ENCODE peak calls at places on chromosomes 5 and 9, in four cellular contexts. K is lower leg skin, Z is astrocyte of the spinal cord, G is heart right ventricle. L is an unnamed sample.
A peak's percentile ranks its signal among the peaks of the same experiment; 100 is the strongest.

GRCh38 chr5:140242890-140243585 is 59.9 kb downstream of the PFDN1 start:
- DNase-seq in G (no peak), K (no peak), Z (no peak), L (no peak)

GRCh38 chr9:114990901-114991300 is 60.5 kb upstream of the TNFSF8 start:
- DNase-seq in K (no peak), G (no peak), Z (no peak), L (no peak)

GRCh38 chr5:150163035-150163434 is 3.5 kb upstream of the CDX1 start:
- DNase-seq in Z (no peak), G (no peak), K (no peak), L (no peak)

GRCh38 chr9:113274474-113275146 is 762 bp downstream of the CDC26 start:
- DNase-seq in G (no peak), K (no peak), Z (peak; percentile 67), L (peak; percentile 61)

GRCh38 chr9:120186276-120186675 is 393.7 kb downstream of the CDK5RAP2 start:
- DNase-seq in K (no peak), Z (no peak), G (no peak), L (no peak)

GRCh38 chr5:61802456-61802855 is 470.4 kb downstream of the ZSWIM6 start:
- DNase-seq in Z (no peak), K (no peak), G (no peak), L (no peak)

GRCh38 chr9:76912631-76913275 is 6.8 kb upstream of the PRUNE2 start:
- DNase-seq in Z (peak; percentile 82), G (no peak), K (no peak), L (peak; percentile 12)

GRCh38 chr5:166726406-166726805 is 1565.0 kb upstream of the WWC1 start:
- DNase-seq in K (no peak), Z (no peak), G (no peak), L (no peak)

GRCh38 chr5:10286552-10287227 is 21.0 kb downstream of the CMBL start:
- DNase-seq in K (no peak), Z (no peak), G (no peak), L (no peak)

GRCh38 chr5:38938424-38938823 is 92.6 kb downstream of the OSMR start:
- DNase-seq in Z (peak; percentile 51), K (no peak), G (no peak), L (no peak)

GRCh38 chr5:24491482-24491881 is 153.3 kb downstream of the CDH10 start:
- DNase-seq in Z (no peak), K (no peak), G (no peak), L (no peak)

GRCh38 chr5:119275873-119276214 is 80.0 kb upstream of the TNFAIP8 start:
- DNase-seq in Z (no peak), K (no peak), G (no peak), L (peak; percentile 57)

GRCh38 chr5:102223542-102224444 is 72.3 kb downstream of the SLCO4C1 start:
- DNase-seq in G (no peak), K (no peak), Z (peak; percentile 52), L (peak; percentile 2)

GRCh38 chr9:26331223-26331622 is 561.4 kb downstream of the CAAP1 start:
- DNase-seq in Z (peak; percentile 35), G (no peak), K (no peak), L (no peak)

GRCh38 chr5:148443998-148444397 is 60.2 kb downstream of the FBXO38 start:
- DNase-seq in K (no peak), G (no peak), Z (peak; percentile 77), L (peak; percentile 59)

GRCh38 chr5:132500931-132501628 is 10.5 kb upstream of the IRF1 start:
- DNase-seq in Z (peak; percentile 53), K (peak; percentile 90), G (peak; percentile 55), L (peak; percentile 63)

GRCh38 chr5:102789469-102789868 is 34.4 kb downstream of the PAM start:
- DNase-seq in Z (no peak), G (no peak), K (no peak), L (no peak)

GRCh38 chr5:4205408-4205807 is 609.8 kb downstream of the IRX1 start:
- DNase-seq in Z (no peak), G (no peak), K (no peak), L (no peak)

GRCh38 chr5:142621227-142621626 is 64.7 kb downstream of the FGF1 start:
- DNase-seq in K (no peak), Z (peak; percentile 58), G (no peak), L (no peak)

GRCh38 chr5:72760259-72760658 is 56.2 kb upstream of the TNPO1 start:
- DNase-seq in K (no peak), Z (peak; percentile 15), G (no peak), L (no peak)

GRCh38 chr9:73565026-73565425 is 413.4 kb downstream of the ANXA1 start:
- DNase-seq in Z (peak; percentile 79), G (no peak), K (no peak), L (no peak)

GRCh38 chr9:121781701-121782464 is 130.4 kb downstream of the DAB2IP start:
- DNase-seq in Z (no peak), G (no peak), K (peak; percentile 78), L (no peak)

GRCh38 chr5:106086352-106086751 is 1584.4 kb downstream of the EFNA5 start:
- DNase-seq in Z (no peak), G (no peak), K (no peak), L (no peak)

GRCh38 chr5:119377066-119377465 is 21.2 kb downstream of the TNFAIP8 start:
- DNase-seq in G (no peak), K (no peak), Z (no peak), L (no peak)

GRCh38 chr9:98117984-98118639 is 910 bp downstream of the TRIM14 start:
- DNase-seq in G (no peak), Z (no peak), K (no peak), L (peak; percentile 77)

GRCh38 chr5:76269259-76269958 is 133.7 kb upstream of the IQGAP2 start:
- DNase-seq in G (no peak), K (no peak), Z (no peak), L (no peak)

GRCh38 chr9:101736723-101737122 is 1.7 kb downstream of the GRIN3A start:
- DNase-seq in K (no peak), Z (no peak), G (peak; percentile 19), L (no peak)

GRCh38 chr9:110559869-110560268 is 19.7 kb downstream of the SVEP1 start:
- DNase-seq in G (no peak), K (no peak), Z (no peak), L (no peak)

GRCh38 chr9:33964369-33964768 is 84.3 kb downstream of the UBAP2 start:
- DNase-seq in K (no peak), G (no peak), Z (no peak), L (no peak)

GRCh38 chr9:277595-278330 is 63.1 kb downstream of the DOCK8 start:
- DNase-seq in K (no peak), Z (no peak), G (no peak), L (no peak)

GRCh38 chr9:114169940-114170791 is 14.8 kb downstream of the COL27A1 start:
- DNase-seq in K (no peak), G (no peak), Z (peak; percentile 70), L (no peak)

GRCh38 chr9:87307810-87308209 is 189.9 kb upstream of the DAPK1 start:
- DNase-seq in K (no peak), G (no peak), Z (no peak), L (no peak)

GRCh38 chr9:3830296-3830695 is 304.5 kb upstream of the RFX3 start:
- DNase-seq in Z (no peak), G (no peak), K (no peak), L (no peak)

GRCh38 chr9:124783830-124784229 is 6.9 kb downstream of the OLFML2A start:
- DNase-seq in G (no peak), K (no peak), Z (no peak), L (no peak)

GRCh38 chr9:6894135-6894534 is 136.4 kb downstream of the KDM4C start:
- DNase-seq in G (no peak), Z (no peak), K (no peak), L (no peak)

DNA sequence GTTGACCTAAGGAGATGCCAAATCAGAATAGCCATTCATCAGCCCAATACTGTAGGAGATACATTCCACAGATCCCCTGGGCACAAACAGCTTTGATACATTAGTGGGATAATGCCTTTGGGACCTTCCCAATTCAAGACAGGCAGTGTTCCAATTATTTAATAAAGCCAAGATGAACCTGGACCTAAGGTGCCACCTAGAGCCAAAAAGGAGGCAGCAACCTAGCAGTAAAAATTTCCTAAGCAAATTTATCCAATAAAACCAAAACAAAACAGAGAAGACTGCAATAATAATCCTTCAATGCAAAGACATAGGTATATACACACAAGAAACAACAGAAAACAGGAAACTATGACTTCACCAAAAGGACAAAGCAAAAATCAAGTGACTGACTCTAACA is 253.0 kb downstream of the HINT1 start:
- DNase-seq in G (no peak), Z (no peak), K (no peak), L (no peak)
- TF ChIP-seq CTCF in G (no peak), Z (peak; percentile 2), K (no peak), L (no peak)

DNA sequence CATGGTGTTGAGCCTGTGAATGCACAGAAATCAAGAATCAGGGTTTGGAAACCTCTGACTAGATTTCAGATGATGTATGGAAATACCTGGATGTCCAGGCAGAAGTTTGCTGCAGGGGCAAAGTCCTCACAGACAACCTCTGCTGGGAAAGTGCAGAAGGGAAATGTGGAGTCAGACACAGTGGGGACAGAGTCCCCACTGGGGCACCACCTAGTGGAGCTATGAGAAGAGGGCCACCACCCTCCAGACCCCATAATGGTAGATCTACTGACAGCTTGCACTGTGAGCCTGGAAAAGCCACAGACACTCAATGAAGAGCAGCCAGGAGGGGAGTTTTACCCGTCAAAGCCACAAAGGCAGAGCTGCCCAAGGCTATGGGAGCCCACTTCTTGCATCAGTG is 181.9 kb upstream of the SEMA6A start:
- DNase-seq in K (no peak), Z (no peak), G (no peak), L (no peak)
- TF ChIP-seq CTCF in K (no peak), Z (no peak), G (no peak), L (no peak)

DNA sequence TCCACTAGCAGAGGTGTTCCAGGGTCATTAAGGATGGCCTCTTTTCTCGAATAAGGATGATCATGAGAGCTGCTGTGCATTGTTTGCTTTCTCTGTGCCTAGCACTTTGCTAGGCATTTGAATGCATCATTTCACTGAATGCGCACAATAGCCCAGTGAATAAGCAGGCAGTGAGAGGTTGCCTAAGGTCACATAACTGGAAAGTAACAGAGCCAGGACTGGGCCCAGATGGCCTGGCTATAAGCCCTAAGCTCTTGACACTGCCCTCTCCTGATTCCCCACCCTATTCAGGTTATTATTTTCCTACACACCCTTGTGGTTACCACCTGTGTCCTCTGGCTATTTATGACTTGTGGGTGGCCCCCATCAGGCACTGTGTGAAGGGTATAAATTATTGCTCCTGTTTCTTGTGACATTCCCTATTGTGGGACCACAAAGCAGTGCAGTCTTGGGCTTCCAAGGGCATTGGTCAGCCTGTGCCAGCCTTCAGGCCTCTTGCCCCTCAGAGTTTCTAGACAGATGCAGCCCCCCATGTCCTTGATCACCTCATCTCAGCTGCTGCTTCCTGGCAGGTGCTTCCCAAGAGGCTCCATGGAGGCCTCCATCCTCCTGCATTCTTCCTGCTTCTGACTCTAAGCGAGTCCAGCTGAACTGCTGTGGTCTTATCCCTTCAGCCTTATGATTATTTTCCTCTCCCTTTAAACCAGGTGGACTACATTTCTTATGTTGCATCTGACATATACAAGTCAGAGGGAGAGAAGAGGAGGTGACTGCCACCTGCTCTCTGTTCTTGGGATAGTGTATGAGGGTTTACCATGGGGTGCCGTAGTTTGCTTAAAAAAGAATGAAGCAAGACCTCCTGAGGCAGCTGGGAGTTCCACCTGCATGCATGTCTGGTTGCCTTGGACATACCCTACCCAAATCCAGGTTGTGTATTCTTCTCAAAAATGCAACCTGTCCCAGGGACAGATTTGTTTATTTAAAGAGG is 47.6 kb downstream of the ANGPTL2 start:
- DNase-seq in Z (no peak), G (no peak), K (peak; percentile 36), L (no peak)
- TF ChIP-seq CTCF in Z (no peak), G (no peak), K (no peak), L (no peak)

DNA sequence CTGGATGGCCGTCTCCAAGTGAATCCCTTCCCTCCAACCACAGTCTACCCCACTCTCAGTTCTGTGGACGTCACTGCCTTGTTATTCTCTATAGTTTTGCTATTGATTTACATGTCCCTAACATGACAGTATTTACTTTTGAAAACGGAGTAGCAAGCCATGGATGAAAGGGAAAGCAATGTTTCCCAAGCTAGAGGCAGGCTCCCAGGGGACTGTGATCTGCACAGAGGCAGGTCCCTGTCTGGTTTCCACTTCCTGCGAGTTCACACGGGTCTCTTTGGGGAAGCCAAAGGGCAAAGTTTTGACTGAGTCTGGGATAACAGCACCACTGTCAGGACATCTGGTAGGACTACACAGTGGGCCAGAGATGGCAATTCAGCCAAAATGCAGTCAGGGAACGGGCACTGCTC is 12.7 kb downstream of the C9orf153 start:
- DNase-seq in G (peak; percentile 13), K (no peak), Z (peak; percentile 34), L (peak; percentile 7)
- TF ChIP-seq CTCF in G (no peak), K (no peak), Z (no peak), L (no peak)

L was measured in HL-60.